ENCODE peak calls at places on chromosome 14, in eight cellular contexts. X, I, Q, Z, S, K, D and Y are unnamed samples.

GRCh38 chr14:96538663-96539317 is 36.6 kb downstream of the PAPOLA start:
- DNase-seq in X (no peak), I (no peak), Q (no peak), Z (peak), S (no peak), K (no peak), D (no peak), Y (no peak)

GRCh38 chr14:58722433-58722832 is 84.7 kb downstream of the DACT1 start:
- DNase-seq in X (no peak), I (no peak), Q (no peak), Z (peak), S (no peak), K (no peak), D (no peak), Y (no peak)

GRCh38 chr14:74140374-74140850 is 55.7 kb downstream of the LIN52 start:
- DNase-seq in X (peak), I (no peak), Q (no peak), Z (peak), S (no peak), K (no peak), D (no peak), Y (peak)

GRCh38 chr14:97486601-97487120 is 689.5 kb downstream of the VRK1 start:
- DNase-seq in X (no peak), I (no peak), Q (no peak), Z (no peak), S (no peak), K (no peak), D (no peak), Y (no peak)

GRCh38 chr14:97164014-97164413 is 366.8 kb downstream of the VRK1 start:
- DNase-seq in X (no peak), I (no peak), Q (no peak), Z (no peak), S (no peak), K (no peak), D (no peak), Y (no peak)

GRCh38 chr14:56116128-56116900 is 1.9 kb upstream of the PELI2 start:
- DNase-seq in X (no peak), I (no peak), Q (no peak), Z (no peak), S (no peak), K (peak), D (no peak), Y (no peak)

GRCh38 chr14:21109377-21110260 is 8.8 kb downstream of the TMEM253 start:
- DNase-seq in X (no peak), I (no peak), Q (no peak), Z (no peak), S (no peak), K (peak), D (no peak), Y (peak)

GRCh38 chr14:21238823-21239518 is 30.3 kb downstream of the HNRNPC start:
- DNase-seq in X (no peak), I (no peak), Q (no peak), Z (no peak), S (no peak), K (no peak), D (no peak), Y (no peak)

GRCh38 chr14:68263563-68264350 is 444.2 kb downstream of the RAD51B start:
- DNase-seq in X (no peak), I (no peak), Q (no peak), Z (no peak), S (no peak), K (no peak), D (no peak), Y (no peak)

GRCh38 chr14:53979141-53979673 is 22.6 kb upstream of the BMP4 start:
- DNase-seq in X (no peak), I (no peak), Q (no peak), Z (no peak), S (no peak), K (no peak), D (no peak), Y (peak)

GRCh38 chr14:73241481-73242165 is 4.3 kb downstream of the PAPLN start:
- DNase-seq in X (no peak), I (no peak), Q (no peak), Z (no peak), S (no peak), K (no peak), D (no peak), Y (no peak)

GRCh38 chr14:54768501-54768900 is 134.1 kb downstream of the GCH1 start:
- DNase-seq in X (no peak), I (no peak), Q (no peak), Z (no peak), S (no peak), K (no peak), D (no peak), Y (no peak)

GRCh38 chr14:95544588-95544987 is 9.7 kb downstream of the GLRX5 start:
- DNase-seq in X (no peak), I (no peak), Q (no peak), Z (peak), S (no peak), K (no peak), D (no peak), Y (no peak)